ENCODE peak calls at places on chromosomes 7 and 10, in four cellular contexts. One of them, this sample, is unnamed.

GRCh38 chr7:103447073-103447960 is 1.3 kb upstream of the SLC26A5 start:
- DNase-seq in AG04449: no peak
- DNase-seq in CD8-positive, alpha-beta memory T cell: no peak
- DNase-seq in GM13977: peak; percentile 69
- DNase-seq in this sample: peak; percentile 71

GRCh38 chr7:120272261-120272895 is 597 bp upstream of the KCND2 start:
- DNase-seq in CD8-positive, alpha-beta memory T cell: no peak
- DNase-seq in GM13977: peak; percentile 79
- DNase-seq in AG04449: peak; percentile 1
- DNase-seq in this sample: peak; percentile 17

GRCh38 chr10:70974351-70974901 is 86.1 kb upstream of the PCBD1 start:
- DNase-seq in GM13977: no peak
- DNase-seq in CD8-positive, alpha-beta memory T cell: no peak
- DNase-seq in AG04449: no peak
- DNase-seq in this sample: no peak

GRCh38 chr10:10848488-10849111 is 169.1 kb upstream of the CELF2 start:
- DNase-seq in CD8-positive, alpha-beta memory T cell: no peak
- DNase-seq in AG04449: no peak
- DNase-seq in GM13977: no peak
- DNase-seq in this sample: no peak

GRCh38 chr7:24052572-24053223 is 231.3 kb upstream of the NPY start:
- DNase-seq in CD8-positive, alpha-beta memory T cell: no peak
- DNase-seq in GM13977: no peak
- DNase-seq in AG04449: peak; percentile 65
- DNase-seq in this sample: peak; percentile 21

GRCh38 chr7:154892459-154892858 is 110.5 kb downstream of the PAXIP1 start:
- DNase-seq in CD8-positive, alpha-beta memory T cell: no peak
- DNase-seq in AG04449: no peak
- DNase-seq in GM13977: no peak
- DNase-seq in this sample: no peak

GRCh38 chr7:1127001-1127400 is 33.0 kb downstream of the ZFAND2A start:
- DNase-seq in AG04449: no peak
- DNase-seq in CD8-positive, alpha-beta memory T cell: no peak
- DNase-seq in GM13977: no peak
- DNase-seq in this sample: no peak

GRCh38 chr7:102469972-102470825 is 5.4 kb downstream of the LRWD1 start:
- DNase-seq in GM13977: peak; percentile 20
- DNase-seq in AG04449: no peak
- DNase-seq in CD8-positive, alpha-beta memory T cell: no peak
- DNase-seq in this sample: no peak

GRCh38 chr7:142853739-142854504 is 954 bp upstream of the EPHB6 start:
- DNase-seq in GM13977: peak; percentile 87
- DNase-seq in AG04449: no peak
- DNase-seq in CD8-positive, alpha-beta memory T cell: peak; percentile 73
- DNase-seq in this sample: no peak

GRCh38 chr7:136637826-136638225 is 230.6 kb upstream of the CHRM2 start:
- DNase-seq in AG04449: no peak
- DNase-seq in GM13977: no peak
- DNase-seq in CD8-positive, alpha-beta memory T cell: no peak
- DNase-seq in this sample: no peak

GRCh38 chr10:36704124-36704523 is 421.3 kb upstream of the ANKRD30A start:
- DNase-seq in CD8-positive, alpha-beta memory T cell: no peak
- DNase-seq in GM13977: no peak
- DNase-seq in AG04449: no peak
- DNase-seq in this sample: no peak

GRCh38 chr7:40649247-40649646 is 514.4 kb downstream of the SUGCT start:
- DNase-seq in GM13977: no peak
- DNase-seq in CD8-positive, alpha-beta memory T cell: no peak
- DNase-seq in AG04449: no peak
- DNase-seq in this sample: no peak

GRCh38 chr7:50714851-50715250 is 67.8 kb downstream of the GRB10 start:
- DNase-seq in CD8-positive, alpha-beta memory T cell: no peak
- DNase-seq in AG04449: no peak
- DNase-seq in GM13977: no peak
- DNase-seq in this sample: no peak

GRCh38 chr7:82319674-82320118 is 123.9 kb downstream of the CACNA2D1 start:
- DNase-seq in GM13977: no peak
- DNase-seq in AG04449: no peak
- DNase-seq in CD8-positive, alpha-beta memory T cell: no peak
- DNase-seq in this sample: peak; percentile 99

GRCh38 chr10:124043310-124044142 is 49.9 kb downstream of the CHST15 start:
- DNase-seq in CD8-positive, alpha-beta memory T cell: no peak
- DNase-seq in GM13977: peak; percentile 65
- DNase-seq in AG04449: no peak
- DNase-seq in this sample: no peak

GRCh38 chr7:112889268-112889667 is 99.1 kb upstream of the TMEM168 start:
- DNase-seq in GM13977: no peak
- DNase-seq in CD8-positive, alpha-beta memory T cell: no peak
- DNase-seq in AG04449: no peak
- DNase-seq in this sample: no peak

GRCh38 chr7:38306136-38306535 is 32.7 kb upstream of the TARP start:
- DNase-seq in AG04449: no peak
- DNase-seq in GM13977: no peak
- DNase-seq in CD8-positive, alpha-beta memory T cell: no peak
- DNase-seq in this sample: no peak

GRCh38 chr10:79562135-79562756 is 2.0 kb upstream of the SFTPA2 start:
- DNase-seq in AG04449: peak; percentile 14
- DNase-seq in CD8-positive, alpha-beta memory T cell: peak; percentile 32
- DNase-seq in GM13977: peak; percentile 53
- DNase-seq in this sample: no peak

GRCh38 chr7:66362136-66362535 is 157.0 kb downstream of the TPST1 start:
- DNase-seq in AG04449: no peak
- DNase-seq in GM13977: no peak
- DNase-seq in CD8-positive, alpha-beta memory T cell: no peak
- DNase-seq in this sample: no peak

GRCh38 chr7:1053002-1053411 is 8.7 kb downstream of the GPR146 start:
- DNase-seq in CD8-positive, alpha-beta memory T cell: no peak
- DNase-seq in AG04449: no peak
- DNase-seq in GM13977: no peak
- DNase-seq in this sample: no peak

GRCh38 chr10:34523017-34523767 is 291.9 kb downstream of the PARD3 start:
- DNase-seq in AG04449: no peak
- DNase-seq in GM13977: no peak
- DNase-seq in CD8-positive, alpha-beta memory T cell: no peak
- DNase-seq in this sample: no peak

GRCh38 chr10:76074659-76075058 is 643.2 kb downstream of the LRMDA start:
- DNase-seq in AG04449: no peak
- DNase-seq in GM13977: no peak
- DNase-seq in CD8-positive, alpha-beta memory T cell: no peak
- DNase-seq in this sample: no peak

GRCh38 chr7:3974329-3974728 is 673.3 kb downstream of the SDK1 start:
- DNase-seq in AG04449: no peak
- DNase-seq in CD8-positive, alpha-beta memory T cell: no peak
- DNase-seq in GM13977: no peak
- DNase-seq in this sample: no peak

GRCh38 chr10:126101744-126102143 is 205.4 kb downstream of the FANK1 start:
- DNase-seq in GM13977: peak; percentile 44
- DNase-seq in CD8-positive, alpha-beta memory T cell: no peak
- DNase-seq in AG04449: no peak
- DNase-seq in this sample: no peak

GRCh38 chr10:116241642-116242405 is 31.2 kb downstream of the GFRA1 start:
- DNase-seq in AG04449: no peak
- DNase-seq in CD8-positive, alpha-beta memory T cell: no peak
- DNase-seq in GM13977: no peak
- DNase-seq in this sample: no peak

GRCh38 chr7:105178928-105179541 is 165.0 kb downstream of the KMT2E start:
- DNase-seq in CD8-positive, alpha-beta memory T cell: no peak
- DNase-seq in GM13977: no peak
- DNase-seq in AG04449: no peak
- DNase-seq in this sample: no peak

GRCh38 chr10:93435061-93435491 is 47.1 kb downstream of the MYOF start:
- DNase-seq in CD8-positive, alpha-beta memory T cell: no peak
- DNase-seq in AG04449: no peak
- DNase-seq in GM13977: no peak
- DNase-seq in this sample: no peak

GRCh38 chr10:30820282-30820991 is 190.9 kb upstream of the LYZL2 start:
- DNase-seq in GM13977: no peak
- DNase-seq in CD8-positive, alpha-beta memory T cell: no peak
- DNase-seq in AG04449: no peak
- DNase-seq in this sample: no peak

GRCh38 chr10:78378192-78378591 is 344.5 kb downstream of the RPS24 start:
- DNase-seq in AG04449: no peak
- DNase-seq in CD8-positive, alpha-beta memory T cell: no peak
- DNase-seq in GM13977: no peak
- DNase-seq in this sample: no peak

GRCh38 chr7:43296306-43296705 is 183.9 kb downstream of the HECW1 start:
- DNase-seq in CD8-positive, alpha-beta memory T cell: no peak
- DNase-seq in GM13977: no peak
- DNase-seq in AG04449: no peak
- DNase-seq in this sample: no peak

GRCh38 chr10:77820349-77820748 is 106.2 kb downstream of the DLG5 start:
- DNase-seq in CD8-positive, alpha-beta memory T cell: no peak
- DNase-seq in GM13977: no peak
- DNase-seq in AG04449: no peak
- DNase-seq in this sample: no peak

GRCh38 chr7:95577137-95577536 is 19.2 kb downstream of the PDK4 start:
- DNase-seq in AG04449: no peak
- DNase-seq in CD8-positive, alpha-beta memory T cell: no peak
- DNase-seq in GM13977: no peak
- DNase-seq in this sample: no peak

GRCh38 chr10:59177862-59178235 is 1.4 kb downstream of the PHYHIPL start:
- DNase-seq in AG04449: no peak
- DNase-seq in CD8-positive, alpha-beta memory T cell: no peak
- DNase-seq in GM13977: no peak
- DNase-seq in this sample: no peak

GRCh38 chr10:784377-784758 is 94.9 kb upstream of the DIP2C start:
- DNase-seq in GM13977: peak; percentile 27
- DNase-seq in AG04449: no peak
- DNase-seq in CD8-positive, alpha-beta memory T cell: no peak
- DNase-seq in this sample: no peak

GRCh38 chr10:97898429-97898828 is 48.8 kb downstream of the GOLGA7B start:
- DNase-seq in CD8-positive, alpha-beta memory T cell: no peak
- DNase-seq in GM13977: no peak
- DNase-seq in AG04449: no peak
- DNase-seq in this sample: no peak

GRCh38 chr7:121011401-121011800 is 22.9 kb downstream of the CPED1 start:
- DNase-seq in GM13977: no peak
- DNase-seq in CD8-positive, alpha-beta memory T cell: no peak
- DNase-seq in AG04449: no peak
- DNase-seq in this sample: no peak